ENCODE peak calls at places on chromosome 6, in six cellular contexts. R is cardiac muscle cell, U is GM12878, D is lower lobe of right lung, T is brain microvascular endothelial cell, I is HCT116. C is an unnamed sample.

GRCh38 chr6:164925681-164926530 is 383.5 kb downstream of the C6orf118 start:
- DNase-seq in R (no peak), D (no peak), I (no peak), U (no peak), T (no peak), C (no peak)

GRCh38 chr6:45576648-45577624 is 199.2 kb upstream of the SUPT3H start:
- DNase-seq in D (peak; percentile 77), R (no peak), U (no peak), T (no peak), I (no peak), C (no peak)

GRCh38 chr6:72446427-72446826 is 175.4 kb upstream of the KCNQ5 start:
- DNase-seq in T (peak; percentile 6), R (peak; percentile 20), I (no peak), U (no peak), D (no peak), C (no peak)

GRCh38 chr6:122530440-122531046 is 58.9 kb upstream of the SERINC1 start:
- DNase-seq in D (no peak), T (peak; percentile 80), R (peak; percentile 71), U (peak; percentile 27), I (peak; percentile 62), C (peak; percentile 39)

GRCh38 chr6:160088069-160088773 is 33.4 kb upstream of the SLC22A1 start:
- DNase-seq in R (peak; percentile 85), T (peak; percentile 71), U (no peak), D (no peak), I (peak; percentile 4), C (peak; percentile 85)

GRCh38 chr6:152244998-152245630 is 392.0 kb downstream of the SYNE1 start:
- DNase-seq in U (no peak), D (no peak), I (no peak), R (no peak), T (no peak), C (no peak)

GRCh38 chr6:150599199-150600002 is at the start of gene PLEKHG1:
- DNase-seq in D (peak; percentile 85), U (no peak), I (peak; percentile 12), T (peak; percentile 9), R (peak; percentile 61), C (no peak)

GRCh38 chr6:41460742-41461336 is 85.3 kb upstream of the FOXP4 start:
- DNase-seq in I (peak; percentile 22), D (no peak), R (no peak), U (no peak), T (no peak), C (no peak)

GRCh38 chr6:152874267-152874666 is 108.6 kb downstream of the FBXO5 start:
- DNase-seq in I (no peak), R (no peak), U (no peak), T (no peak), D (no peak), C (no peak)

GRCh38 chr6:105676837-105677236 is 274.0 kb upstream of the PREP start:
- DNase-seq in D (no peak), I (no peak), T (no peak), R (no peak), U (no peak), C (no peak)

GRCh38 chr6:24126586-24127192 is 674 bp downstream of the NRSN1 start:
- DNase-seq in T (peak; percentile 67), R (peak; percentile 66), U (no peak), I (peak; percentile 7), D (no peak), C (no peak)

GRCh38 chr6:47633141-47633540 is 65.2 kb upstream of the ADGRF4 start:
- DNase-seq in D (no peak), U (no peak), R (peak; percentile 20), I (no peak), T (no peak), C (no peak)

GRCh38 chr6:14487625-14488024 is 370.1 kb downstream of the CD83 start:
- DNase-seq in I (no peak), D (no peak), U (no peak), R (no peak), T (no peak), C (no peak)

GRCh38 chr6:125356888-125357287 is 55.1 kb upstream of the HDDC2 start:
- DNase-seq in I (no peak), D (no peak), T (no peak), U (no peak), R (no peak), C (no peak)

GRCh38 chr6:110188791-110189190 is 8.6 kb downstream of the CDC40 start:
- DNase-seq in T (no peak), R (no peak), D (no peak), U (no peak), I (no peak), C (no peak)

GRCh38 chr6:9040718-9041117 is 605.4 kb upstream of the SLC35B3 start:
- DNase-seq in U (no peak), R (no peak), T (no peak), I (no peak), D (no peak), C (no peak)

GRCh38 chr6:53424976-53425718 is 76.4 kb upstream of the ELOVL5 start:
- DNase-seq in D (no peak), U (no peak), T (no peak), I (no peak), R (no peak), C (no peak)

GRCh38 chr6:151534576-151534975 is 40.8 kb downstream of the CCDC170 start:
- DNase-seq in U (no peak), D (no peak), T (peak; percentile 40), I (no peak), R (no peak), C (peak; percentile 8)

GRCh38 chr6:78629154-78629721 is 238.1 kb upstream of the IRAK1BP1 start:
- DNase-seq in U (no peak), I (no peak), T (peak; percentile 45), R (peak; percentile 65), D (no peak), C (no peak)

GRCh38 chr6:90765895-90766294 is 179.0 kb upstream of the MAP3K7 start:
- DNase-seq in T (no peak), U (no peak), R (no peak), D (no peak), I (no peak), C (no peak)

GRCh38 chr6:125918681-125919566 is 37.6 kb upstream of the HINT3 start:
- DNase-seq in U (peak; percentile 93), R (peak; percentile 95), D (no peak), T (peak; percentile 85), I (no peak), C (peak; percentile 70)

GRCh38 chr6:27251672-27252251 is 4.3 kb downstream of the PRSS16 start:
- DNase-seq in U (peak; percentile 40), T (peak; percentile 77), I (peak; percentile 85), D (peak; percentile 90), R (peak; percentile 76), C (no peak)

GRCh38 chr6:16146028-16146427 is 17.1 kb downstream of the MYLIP start:
- DNase-seq in U (no peak), T (no peak), D (no peak), R (no peak), I (no peak), C (no peak)

GRCh38 chr6:40356242-40356910 is 230.8 kb downstream of the LRFN2 start:
- DNase-seq in D (no peak), R (peak; percentile 28), I (no peak), T (peak; percentile 23), U (no peak), C (no peak)

GRCh38 chr6:147099974-147100373 is 104.2 kb upstream of the STXBP5 start:
- DNase-seq in R (peak; percentile 76), I (no peak), U (no peak), D (no peak), T (peak; percentile 89), C (no peak)

GRCh38 chr6:137746264-137746663 is 120.8 kb upstream of the TNFAIP3 start:
- DNase-seq in U (no peak), T (no peak), I (no peak), R (no peak), D (no peak), C (no peak)

GRCh38 chr6:118353564-118353963 is 194.5 kb upstream of the PLN start:
- DNase-seq in U (no peak), R (no peak), I (no peak), T (no peak), D (no peak), C (no peak)

GRCh38 chr6:31922942-31923341 is 4.6 kb upstream of the C2 start:
- DNase-seq in I (peak; percentile 42), U (no peak), D (no peak), T (no peak), R (peak; percentile 18), C (no peak)

GRCh38 chr6:31614674-31615578 is at the start of gene AIF1:
- DNase-seq in I (no peak), R (no peak), U (no peak), T (no peak), D (no peak), C (no peak)

GRCh38 chr6:22072939-22073338 is 223.9 kb downstream of the PRL start:
- DNase-seq in T (no peak), D (no peak), U (no peak), I (no peak), R (peak; percentile 51), C (no peak)

GRCh38 chr6:117521785-117522502 is 39.5 kb downstream of the DCBLD1 start:
- DNase-seq in R (no peak), T (no peak), U (no peak), I (no peak), D (no peak), C (no peak)

DNA sequence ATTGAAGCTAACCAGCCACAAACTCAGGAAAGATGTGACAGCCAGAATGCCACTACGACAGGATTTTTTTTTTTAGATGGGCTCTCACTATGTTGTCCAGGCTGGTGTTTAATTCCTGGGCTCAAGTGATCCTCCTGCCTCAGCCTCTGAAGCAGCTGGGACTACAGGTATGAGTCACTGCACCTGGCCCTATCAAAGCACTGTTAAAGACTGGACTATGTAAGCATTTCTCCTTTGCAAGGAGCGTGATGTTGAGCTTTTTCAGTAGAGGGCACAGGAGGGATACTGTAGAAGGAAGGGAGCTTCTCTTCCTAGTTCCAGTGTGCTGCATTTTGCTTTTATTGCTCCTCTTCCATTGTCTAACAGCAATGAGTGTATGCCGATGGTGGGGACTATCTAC is 35.8 kb downstream of the ZBTB9 start:
- DNase-seq in R (no peak), I (no peak), D (no peak), U (no peak), T (no peak), C (no peak)
- TF ChIP-seq CTCF in R (no peak), I (no peak), D (no peak), U (no peak), T (no peak), C (no peak)

GRCh38 chr6:142855877-142856606 is 88.9 kb downstream of the HIVEP2 start:
- DNase-seq in U (no peak), D (no peak), R (no peak), T (no peak), I (no peak), C (no peak)
- H3K4me3 ChIP-seq in U (peak overlapping the region; percentile 59), D (no peak overlapping the region), R (no peak overlapping the region), T (no peak overlapping the region), I (no peak overlapping the region), C (no peak overlapping the region)

GRCh38 chr6:66421570-66421969 is 714.5 kb upstream of the EYS start:
- DNase-seq in D (no peak), I (no peak), U (no peak), R (peak; percentile 0), T (no peak), C (no peak)
- TF ChIP-seq CTCF in D (no peak), I (no peak), U (peak; percentile 28), R (peak; percentile 11), T (peak; percentile 66), C (no peak)

DNA sequence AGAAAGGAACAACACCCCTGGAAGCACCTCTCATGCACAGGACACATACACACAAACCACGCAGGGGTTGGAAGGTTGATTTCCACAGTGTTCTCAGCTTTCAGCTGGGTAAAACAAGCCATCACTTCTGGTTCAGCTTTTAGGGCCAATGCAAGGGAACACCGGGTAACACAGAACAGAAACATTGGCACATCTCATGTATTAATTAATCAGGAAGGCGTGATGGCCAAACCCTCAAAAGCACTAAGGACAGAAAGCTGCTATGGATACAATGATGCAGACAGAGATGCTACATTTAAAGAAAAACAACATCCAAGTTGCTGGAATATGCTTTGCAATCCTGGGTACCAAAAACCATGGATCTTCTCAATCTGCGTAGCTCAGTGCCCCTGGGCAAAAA is 104.3 kb upstream of the BEND6 start:
- DNase-seq in D (no peak), R (no peak), I (no peak), T (no peak), U (no peak), C (no peak)
- H3K4me3 ChIP-seq in D (peak overlapping the region; percentile 51), R (no peak overlapping the region), I (no peak overlapping the region), T (peak overlapping the region; percentile 69), U (peak overlapping the region; percentile 100), C (peak overlapping the region; percentile 47)